ENCODE peak calls at places on chromosome 10, in five cellular contexts. Q, X, K, I and R are unnamed samples.

GRCh38 chr10:70898687-70899086 is 10.3 kb upstream of the PCBD1 start:
- DNase-seq in K (no peak), I (no peak), X (no peak), Q (no peak), R (no peak)

GRCh38 chr10:44878704-44879530 is 32.2 kb upstream of the TMEM72 start:
- DNase-seq in K (peak), Q (peak), X (peak), I (peak), R (peak)

GRCh38 chr10:118958984-118959916 is 70.3 kb upstream of the NANOS1 start:
- DNase-seq in K (peak), Q (no peak), X (peak), I (peak), R (peak)

GRCh38 chr10:76429642-76430041 is 998.2 kb downstream of the LRMDA start:
- DNase-seq in I (peak), X (no peak), Q (no peak), K (no peak), R (no peak)

GRCh38 chr10:77036993-77037734 is 600.4 kb downstream of the KCNMA1 start:
- DNase-seq in I (no peak), X (peak), Q (no peak), K (no peak), R (no peak)

GRCh38 chr10:44935201-44935960 is 24.2 kb upstream of the RASSF4 start:
- DNase-seq in I (peak), K (peak), X (peak), Q (peak), R (peak)

GRCh38 chr10:30365278-30365677 is 16.2 kb upstream of the MTPAP start:
- DNase-seq in Q (no peak), I (no peak), K (no peak), X (no peak), R (no peak)

GRCh38 chr10:79292789-79293746 is 54.2 kb upstream of the PPIF start:
- DNase-seq in Q (no peak), I (no peak), X (no peak), K (peak), R (no peak)

GRCh38 chr10:117617664-117618063 is 75.1 kb downstream of the EMX2 start:
- DNase-seq in X (no peak), K (no peak), Q (no peak), I (no peak), R (no peak)

GRCh38 chr10:121648078-121648477 is 49.8 kb upstream of the FGFR2 start:
- DNase-seq in K (no peak), X (no peak), Q (no peak), I (no peak), R (no peak)

GRCh38 chr10:15419279-15419874 is 48.3 kb upstream of the FAM171A1 start:
- DNase-seq in X (peak), I (no peak), Q (peak), K (no peak), R (peak)

GRCh38 chr10:73917566-73918305 is 6.8 kb downstream of the PLAU start:
- DNase-seq in X (no peak), Q (no peak), K (no peak), I (no peak), R (no peak)

GRCh38 chr10:4006051-4006450 is 221.0 kb upstream of the KLF6 start:
- DNase-seq in Q (no peak), K (peak), I (no peak), X (no peak), R (no peak)

GRCh38 chr10:43683451-43684197 is 34.9 kb upstream of the ZNF32 start:
- DNase-seq in I (no peak), K (no peak), Q (peak), X (peak), R (no peak)

GRCh38 chr10:95397747-95398146 is 106.9 kb upstream of the PDLIM1 start:
- DNase-seq in Q (no peak), X (no peak), I (no peak), K (no peak), R (no peak)

GRCh38 chr10:71068811-71069411 is 143.5 kb upstream of the UNC5B start:
- DNase-seq in Q (peak), X (peak), K (no peak), I (peak), R (no peak)

GRCh38 chr10:58107506-58107905 is 160.2 kb downstream of the IPMK start:
- DNase-seq in K (no peak), Q (peak), I (no peak), X (peak), R (no peak)

GRCh38 chr10:13891542-13892431 is 305.0 kb downstream of the PRPF18 start:
- DNase-seq in K (no peak), Q (no peak), I (peak), X (no peak), R (no peak)

GRCh38 chr10:128180843-128181242 is 54.6 kb upstream of the MKI67 start:
- DNase-seq in I (no peak), K (no peak), X (no peak), Q (no peak), R (no peak)

GRCh38 chr10:26714816-26715487 is 17.5 kb downstream of the PDSS1 start:
- DNase-seq in X (no peak), I (no peak), K (no peak), Q (no peak), R (no peak)

GRCh38 chr10:97708976-97709745 is 4.4 kb upstream of the MARVELD1 start:
- DNase-seq in K (peak), Q (peak), X (peak), I (peak), R (no peak)

GRCh38 chr10:67385089-67385488 is 310.9 kb downstream of the CTNNA3 start:
- DNase-seq in K (no peak), Q (no peak), X (no peak), I (no peak), R (no peak)

GRCh38 chr10:30818854-30819253 is 189.3 kb upstream of the LYZL2 start:
- DNase-seq in X (no peak), Q (no peak), K (no peak), I (peak), R (no peak)

GRCh38 chr10:131016556-131016955 is 295.0 kb downstream of the TCERG1L start:
- DNase-seq in Q (no peak), K (no peak), I (no peak), X (no peak), R (no peak)

GRCh38 chr10:131817866-131818509 is 82.8 kb upstream of the PPP2R2D start:
- DNase-seq in K (no peak), I (no peak), X (no peak), Q (no peak), R (no peak)

GRCh38 chr10:19168584-19168983 is 120.0 kb downstream of the MALRD1 start:
- DNase-seq in K (no peak), I (no peak), Q (no peak), X (peak), R (no peak)

GRCh38 chr10:3525832-3526449 is 259.1 kb downstream of the KLF6 start:
- DNase-seq in Q (peak), X (peak), I (no peak), K (peak), R (no peak)

GRCh38 chr10:17737021-17737965 is 14.7 kb upstream of the TMEM236 start:
- DNase-seq in X (peak), Q (no peak), I (peak), K (no peak), R (no peak)

GRCh38 chr10:130009228-130009627 is 45.2 kb upstream of the EBF3 start:
- DNase-seq in I (no peak), K (no peak), Q (no peak), X (no peak), R (no peak)

GRCh38 chr10:102300289-102300843 is 55.0 kb downstream of the GBF1 start:
- DNase-seq in Q (peak), X (no peak), K (no peak), I (no peak), R (no peak)

GRCh38 chr10:70192325-70192966 is 22.1 kb upstream of the SAR1A start:
- DNase-seq in I (no peak), X (no peak), K (no peak), Q (no peak), R (no peak)

GRCh38 chr10:4825868-4826787 is at the start of gene AKR1E2:
- DNase-seq in Q (peak), K (peak), I (peak), X (peak), R (peak)

GRCh38 chr10:91779011-91779605 is 19.1 kb upstream of the TNKS2 start:
- DNase-seq in X (no peak), Q (no peak), K (no peak), I (no peak), R (no peak)

GRCh38 chr10:24929056-24929544 is 23.3 kb downstream of the PRTFDC1 start:
- DNase-seq in Q (peak), K (no peak), X (no peak), I (no peak), R (no peak)

GRCh38 chr10:97154789-97155188 is 31.0 kb downstream of the SLIT1 start:
- DNase-seq in I (no peak), X (no peak), K (no peak), Q (no peak), R (no peak)

GRCh38 chr10:133445268-133445732 is 8.4 kb upstream of the SCART1 start:
- DNase-seq in K (no peak), X (no peak), Q (no peak), I (no peak), R (peak)

GRCh38 chr10:125521721-125522680 is 161.0 kb downstream of the TEX36 start:
- DNase-seq in I (no peak), Q (no peak), K (no peak), X (peak), R (peak)

GRCh38 chr10:62333988-62334682 is 40.0 kb upstream of the ZNF365 start:
- DNase-seq in Q (no peak), K (no peak), X (no peak), I (no peak), R (no peak)

GRCh38 chr10:35058686-35059085 is 31.5 kb downstream of the CUL2 start:
- DNase-seq in Q (no peak), K (no peak), X (no peak), I (no peak), R (no peak)
- H3K27ac ChIP-seq in Q (peak), K (no peak), X (peak), I (no peak), R (no peak)

GRCh38 chr10:100340948-100341847 is 5.8 kb upstream of the SCD start:
- DNase-seq in I (peak), K (peak), X (no peak), Q (no peak), R (no peak)

GRCh38 chr10:100334762-100335161 is 4.7 kb upstream of the PKD2L1 start:
- DNase-seq in K (peak), I (no peak), Q (no peak), X (no peak), R (no peak)

GRCh38 chr10:100341953-100342626 is 4.9 kb upstream of the SCD start:
- DNase-seq in K (peak), Q (peak), I (peak), X (peak), R (peak)

GRCh38 chr10:100339236-100339635 is 7.8 kb upstream of the SCD start:
- DNase-seq in I (no peak), X (no peak), K (no peak), Q (no peak), R (no peak)

DNA sequence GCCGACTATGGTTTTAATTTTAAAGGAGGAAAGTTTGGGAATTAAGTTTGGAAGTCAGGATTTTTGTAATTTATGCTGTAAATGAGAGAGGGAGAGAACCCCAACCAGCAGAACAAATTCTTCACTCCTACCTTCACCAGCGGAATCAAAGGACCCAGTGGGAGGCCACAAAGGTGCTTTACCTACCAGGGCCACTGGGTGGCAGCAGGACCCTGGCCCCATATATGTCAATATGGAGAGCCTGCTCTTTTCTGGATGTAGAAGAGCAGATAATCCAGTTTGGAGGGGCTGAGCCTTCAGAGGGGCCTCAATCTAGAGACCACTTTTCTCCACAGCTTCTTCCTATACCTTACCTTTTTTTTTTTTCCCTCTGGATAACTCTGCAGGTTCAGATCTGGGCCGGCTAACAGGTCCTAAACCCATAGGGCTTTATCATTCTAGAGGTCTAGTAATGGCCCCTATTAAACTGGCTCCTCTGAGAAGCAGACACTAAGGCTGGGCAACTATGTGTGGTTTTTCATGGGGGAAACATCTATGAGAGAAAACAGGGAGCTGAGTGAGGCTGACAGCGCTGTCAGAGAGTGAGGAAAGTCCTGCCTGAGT is 8.5 kb upstream of the SCD start:
- DNase-seq in X (peak), I (peak), Q (peak), K (peak), R (peak)
- TF ChIP-seq CTCF in X (peak), I (peak), Q (peak), K (peak), R (peak)

DNA sequence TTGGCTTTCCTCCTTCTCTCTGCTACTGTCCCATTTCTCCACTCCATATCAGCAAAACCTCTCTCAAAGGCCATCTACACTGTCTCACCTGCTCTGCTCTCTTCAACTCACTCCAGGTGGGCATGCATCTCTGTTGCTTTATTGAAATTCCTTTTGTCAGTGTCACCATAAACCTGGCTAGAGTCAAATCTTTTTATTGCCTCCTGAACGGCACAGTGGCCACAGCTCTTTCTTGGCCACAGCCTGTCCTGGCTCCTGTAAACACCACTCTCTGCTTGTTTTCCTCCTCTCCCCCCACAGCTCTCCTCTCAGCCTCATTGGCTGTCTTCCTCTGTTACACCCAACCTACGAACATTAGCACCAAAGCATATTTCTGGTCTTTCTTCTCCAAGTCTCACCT is 31.1 kb upstream of the TMEM273 start:
- DNase-seq in X (no peak), I (no peak), K (no peak), Q (no peak), R (no peak)
- H3K27ac ChIP-seq in X (no peak), I (no peak), K (no peak), Q (no peak), R (no peak)

DNA sequence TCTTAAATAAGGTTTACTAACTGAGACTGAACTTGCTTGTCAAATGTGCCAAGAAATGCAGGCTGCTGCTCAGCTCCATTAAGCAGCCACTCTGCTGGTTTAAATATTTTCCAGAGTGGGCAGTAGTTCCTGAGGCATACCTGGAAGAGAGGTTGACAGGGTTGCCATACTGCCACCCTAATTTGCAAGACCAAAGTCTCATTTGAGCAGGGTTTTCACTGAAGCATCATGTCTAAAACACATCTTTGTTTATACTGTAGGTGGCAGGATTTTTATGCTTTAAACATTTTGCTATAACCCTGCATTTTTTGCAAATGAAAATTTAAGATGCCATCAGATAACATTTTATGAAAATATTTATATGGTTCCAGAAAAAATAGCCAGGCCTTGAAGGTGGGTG is 618.0 kb upstream of the LRRTM3 start:
- DNase-seq in K (no peak), I (no peak), Q (no peak), X (no peak), R (no peak)
- TF ChIP-seq CTCF in K (no peak), I (peak), Q (peak), X (no peak), R (no peak)

GRCh38 chr10:60086862-60087261 is 180.5 kb upstream of the CCDC6 start:
- DNase-seq in K (no peak), I (no peak), Q (no peak), X (no peak), R (no peak)
- H3K27ac ChIP-seq in K (no peak), I (no peak), Q (no peak), X (no peak), R (no peak)

GRCh38 chr10:22615819-22616499 is 98.4 kb downstream of the PIP4K2A start:
- DNase-seq in I (peak), K (peak), Q (no peak), X (no peak), R (no peak)

GRCh38 chr10:22618081-22618785 is 96.1 kb downstream of the PIP4K2A start:
- DNase-seq in X (peak), K (no peak), I (no peak), Q (peak), R (no peak)

GRCh38 chr10:22615101-22615500 is 99.3 kb downstream of the PIP4K2A start:
- DNase-seq in I (no peak), Q (no peak), K (no peak), X (no peak), R (no peak)

GRCh38 chr10:22619111-22619510 is 95.3 kb downstream of the PIP4K2A start:
- DNase-seq in Q (no peak), K (no peak), X (no peak), I (no peak), R (no peak)

DNA sequence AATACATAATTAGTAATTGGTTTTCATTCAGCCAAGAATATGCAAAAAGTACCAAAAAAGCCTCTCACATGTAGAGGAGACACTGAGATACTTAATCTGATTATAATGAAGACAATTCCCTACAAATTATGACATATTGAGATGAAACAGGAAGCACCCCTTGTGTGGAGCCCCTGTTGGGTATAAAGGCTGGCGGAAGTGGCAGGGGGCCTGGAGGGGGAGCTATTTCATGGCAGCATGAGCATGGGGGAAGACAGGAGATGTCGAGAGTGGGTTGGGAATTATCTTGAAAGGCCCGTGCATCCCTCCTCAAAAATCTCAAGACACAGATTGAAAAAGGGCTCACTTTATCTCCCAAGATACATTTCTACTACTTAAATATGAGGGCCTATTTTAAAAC is 96.9 kb downstream of the PIP4K2A start:
- DNase-seq in Q (no peak), X (no peak), K (no peak), I (no peak), R (no peak)
- TF ChIP-seq CTCF in Q (peak), X (no peak), K (no peak), I (no peak), R (no peak)

GRCh38 chr10:49361735-49362568 is 33.9 kb downstream of the DRGX start:
- DNase-seq in I (no peak), K (no peak), Q (no peak), X (no peak), R (no peak)

GRCh38 chr10:49362596-49363260 is 33.2 kb downstream of the DRGX start:
- DNase-seq in Q (no peak), X (peak), I (no peak), K (no peak), R (peak)

GRCh38 chr10:49359349-49360231 is 36.3 kb downstream of the DRGX start:
- DNase-seq in Q (peak), K (no peak), X (no peak), I (peak), R (no peak)

GRCh38 chr10:49361178-49361554 is 34.7 kb downstream of the DRGX start:
- DNase-seq in K (no peak), Q (no peak), X (no peak), I (no peak), R (no peak)

DNA sequence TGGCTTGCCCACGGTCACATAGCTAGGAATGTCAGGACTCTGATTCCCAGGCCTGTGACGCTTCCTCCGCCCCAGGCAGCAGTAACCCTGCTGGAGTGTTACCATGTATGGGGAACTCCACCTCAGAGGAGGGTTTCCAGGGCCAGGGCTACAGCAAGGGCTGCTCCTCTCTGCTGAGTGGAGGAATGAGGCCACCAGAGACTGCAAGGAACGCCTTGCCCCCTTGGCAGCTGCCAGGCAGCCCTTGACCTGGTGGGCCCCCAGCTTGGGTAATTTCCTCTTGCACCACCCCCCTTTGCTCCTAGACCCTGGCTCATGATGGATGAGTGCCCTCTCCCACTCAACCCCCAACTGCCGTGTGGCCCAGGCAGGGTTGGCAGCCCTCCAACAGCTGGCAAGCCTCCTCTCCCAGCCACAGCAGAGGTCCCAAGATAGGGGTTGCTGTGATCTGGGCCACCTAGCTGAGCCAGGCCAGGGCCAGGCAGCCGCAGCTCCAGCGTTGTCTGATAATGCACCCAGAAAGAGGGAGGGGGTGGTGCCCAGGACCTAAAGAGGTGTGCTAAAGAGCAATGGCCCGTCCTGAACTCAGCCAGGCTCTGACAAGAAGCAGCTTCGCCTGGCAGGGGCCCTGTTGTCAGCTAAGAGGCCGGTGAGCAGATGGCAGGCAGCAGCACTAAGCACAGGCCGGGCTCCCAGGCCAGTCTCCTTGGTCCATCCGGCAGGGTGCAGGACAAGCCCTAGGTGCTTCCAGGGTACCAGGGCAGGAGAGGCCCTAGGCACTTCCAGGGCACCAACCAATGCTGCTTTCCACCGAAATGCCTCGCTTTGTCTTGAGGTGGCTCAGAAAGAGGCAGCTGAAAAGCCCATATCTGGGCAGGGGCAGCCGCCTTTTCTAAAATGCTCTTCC is 35.4 kb downstream of the DRGX start:
- DNase-seq in K (no peak), I (peak), X (no peak), Q (peak), R (no peak)
- H3K27ac ChIP-seq in K (no peak), I (peak), X (no peak), Q (peak), R (no peak)

GRCh38 chr10:103416436-103417147 is 20.2 kb downstream of the PDCD11 start:
- DNase-seq in K (peak), X (peak), Q (peak), I (no peak), R (peak)
- TF ChIP-seq CTCF in K (peak), X (peak), Q (peak), I (peak), R (peak)